ENCODE peak calls at places on chromosomes 16 and 17, in seven cellular contexts. Y, V, S, B, L, G and M are unnamed samples.

GRCh38 chr17:7589891-7590611 is at the start of gene SOX15:
- DNase-seq in G (no peak), Y (no peak), L (no peak), B (no peak), V (no peak), S (no peak), M (no peak)

GRCh38 chr16:72959301-72959996 is 88.5 kb downstream of the ZFHX3 start:
- DNase-seq in V (no peak), L (no peak), Y (no peak), G (no peak), B (no peak), S (no peak), M (no peak)

GRCh38 chr17:46007461-46007965 is 8.5 kb downstream of the STH start:
- DNase-seq in G (no peak), Y (no peak), S (no peak), B (no peak), L (no peak), V (no peak), M (no peak)

GRCh38 chr17:77644981-77645380 is 313.5 kb upstream of the TNRC6C start:
- DNase-seq in G (peak), Y (no peak), L (no peak), B (no peak), S (no peak), V (no peak), M (no peak)

GRCh38 chr17:36069131-36069530 is 5.1 kb downstream of the CCL18 start:
- DNase-seq in V (no peak), L (no peak), Y (no peak), B (no peak), G (no peak), S (no peak), M (no peak)

GRCh38 chr16:24668481-24669001 is 60.9 kb upstream of the TNRC6A start:
- DNase-seq in B (no peak), Y (no peak), S (no peak), L (peak), G (no peak), V (no peak), M (no peak)

GRCh38 chr17:15019158-15019557 is 246.0 kb downstream of the PMP22 start:
- DNase-seq in V (no peak), S (no peak), Y (no peak), G (no peak), L (no peak), B (no peak), M (no peak)

GRCh38 chr17:21352221-21352980 is 23.8 kb upstream of the KCNJ12 start:
- DNase-seq in V (no peak), G (no peak), Y (no peak), B (no peak), S (no peak), L (no peak), M (no peak)

GRCh38 chr17:59425085-59425901 is 93.8 kb downstream of the YPEL2 start:
- DNase-seq in G (no peak), L (peak), S (no peak), V (no peak), Y (no peak), B (no peak), M (peak)